ENCODE peak calls at places on chromosome 7, in six cellular contexts. One of them, this sample, is unnamed.

GRCh38 chr7:131104611-131105293 is 222.9 kb upstream of the MKLN1 start:
- DNase-seq in choroid plexus epithelial cell: peak
- DNase-seq in HepG2: no peak
- DNase-seq in colonic mucosa: no peak
- DNase-seq in bronchial epithelial cell: no peak
- DNase-seq in PC-3: no peak
- DNase-seq in this sample: peak

GRCh38 chr7:42380411-42380810 is 143.4 kb upstream of the GLI3 start:
- DNase-seq in HepG2: no peak
- DNase-seq in bronchial epithelial cell: no peak
- DNase-seq in PC-3: no peak
- DNase-seq in colonic mucosa: no peak
- DNase-seq in choroid plexus epithelial cell: peak
- DNase-seq in this sample: peak

GRCh38 chr7:79340212-79340611 is 113.3 kb downstream of the MAGI2 start:
- DNase-seq in colonic mucosa: no peak
- DNase-seq in bronchial epithelial cell: peak
- DNase-seq in PC-3: peak
- DNase-seq in choroid plexus epithelial cell: peak
- DNase-seq in HepG2: no peak
- DNase-seq in this sample: no peak

GRCh38 chr7:141251180-141251579 is 177.3 kb downstream of the TMEM178B start:
- DNase-seq in choroid plexus epithelial cell: no peak
- DNase-seq in colonic mucosa: no peak
- DNase-seq in PC-3: no peak
- DNase-seq in HepG2: no peak
- DNase-seq in bronchial epithelial cell: no peak
- DNase-seq in this sample: no peak

GRCh38 chr7:130912086-130912909 is 178.3 kb upstream of the KLF14 start:
- DNase-seq in HepG2: peak
- DNase-seq in colonic mucosa: no peak
- DNase-seq in PC-3: peak
- DNase-seq in bronchial epithelial cell: peak
- DNase-seq in choroid plexus epithelial cell: peak
- DNase-seq in this sample: peak

GRCh38 chr7:64863021-64863420 is 40.1 kb upstream of the ZNF273 start:
- DNase-seq in HepG2: no peak
- DNase-seq in colonic mucosa: no peak
- DNase-seq in choroid plexus epithelial cell: no peak
- DNase-seq in PC-3: no peak
- DNase-seq in bronchial epithelial cell: no peak
- DNase-seq in this sample: no peak

GRCh38 chr7:132773527-132773956 is 197.3 kb upstream of the PLXNA4 start:
- DNase-seq in colonic mucosa: no peak
- DNase-seq in choroid plexus epithelial cell: peak
- DNase-seq in bronchial epithelial cell: peak
- DNase-seq in HepG2: no peak
- DNase-seq in PC-3: peak
- DNase-seq in this sample: peak

GRCh38 chr7:104943502-104944343 is 70.3 kb upstream of the KMT2E start:
- DNase-seq in HepG2: peak
- DNase-seq in colonic mucosa: peak
- DNase-seq in bronchial epithelial cell: peak
- DNase-seq in choroid plexus epithelial cell: peak
- DNase-seq in PC-3: no peak
- DNase-seq in this sample: no peak

GRCh38 chr7:81439591-81439990 is 330.3 kb downstream of the HGF start:
- DNase-seq in colonic mucosa: no peak
- DNase-seq in choroid plexus epithelial cell: peak
- DNase-seq in PC-3: no peak
- DNase-seq in HepG2: no peak
- DNase-seq in bronchial epithelial cell: peak
- DNase-seq in this sample: no peak

GRCh38 chr7:152140560-152140959 is 115.1 kb downstream of the GALNT11 start:
- DNase-seq in bronchial epithelial cell: no peak
- DNase-seq in colonic mucosa: no peak
- DNase-seq in PC-3: no peak
- DNase-seq in choroid plexus epithelial cell: no peak
- DNase-seq in HepG2: no peak
- DNase-seq in this sample: no peak

GRCh38 chr7:88259656-88260380 is 40.0 kb upstream of the SRI start:
- DNase-seq in bronchial epithelial cell: peak
- DNase-seq in colonic mucosa: no peak
- DNase-seq in choroid plexus epithelial cell: no peak
- DNase-seq in HepG2: no peak
- DNase-seq in PC-3: peak
- DNase-seq in this sample: peak

GRCh38 chr7:2440608-2441245 is 35.5 kb downstream of the GRIFIN start:
- DNase-seq in bronchial epithelial cell: peak
- DNase-seq in HepG2: peak
- DNase-seq in colonic mucosa: no peak
- DNase-seq in PC-3: peak
- DNase-seq in choroid plexus epithelial cell: peak
- DNase-seq in this sample: no peak

GRCh38 chr7:2886900-2887299 is 42.8 kb upstream of the GNA12 start:
- DNase-seq in bronchial epithelial cell: peak
- DNase-seq in PC-3: peak
- DNase-seq in choroid plexus epithelial cell: peak
- DNase-seq in HepG2: peak
- DNase-seq in colonic mucosa: peak
- DNase-seq in this sample: peak

GRCh38 chr7:102292813-102293798 is 6.4 kb downstream of the SH2B2 start:
- DNase-seq in colonic mucosa: no peak
- DNase-seq in bronchial epithelial cell: no peak
- DNase-seq in choroid plexus epithelial cell: no peak
- DNase-seq in HepG2: no peak
- DNase-seq in PC-3: no peak
- DNase-seq in this sample: no peak

DNA sequence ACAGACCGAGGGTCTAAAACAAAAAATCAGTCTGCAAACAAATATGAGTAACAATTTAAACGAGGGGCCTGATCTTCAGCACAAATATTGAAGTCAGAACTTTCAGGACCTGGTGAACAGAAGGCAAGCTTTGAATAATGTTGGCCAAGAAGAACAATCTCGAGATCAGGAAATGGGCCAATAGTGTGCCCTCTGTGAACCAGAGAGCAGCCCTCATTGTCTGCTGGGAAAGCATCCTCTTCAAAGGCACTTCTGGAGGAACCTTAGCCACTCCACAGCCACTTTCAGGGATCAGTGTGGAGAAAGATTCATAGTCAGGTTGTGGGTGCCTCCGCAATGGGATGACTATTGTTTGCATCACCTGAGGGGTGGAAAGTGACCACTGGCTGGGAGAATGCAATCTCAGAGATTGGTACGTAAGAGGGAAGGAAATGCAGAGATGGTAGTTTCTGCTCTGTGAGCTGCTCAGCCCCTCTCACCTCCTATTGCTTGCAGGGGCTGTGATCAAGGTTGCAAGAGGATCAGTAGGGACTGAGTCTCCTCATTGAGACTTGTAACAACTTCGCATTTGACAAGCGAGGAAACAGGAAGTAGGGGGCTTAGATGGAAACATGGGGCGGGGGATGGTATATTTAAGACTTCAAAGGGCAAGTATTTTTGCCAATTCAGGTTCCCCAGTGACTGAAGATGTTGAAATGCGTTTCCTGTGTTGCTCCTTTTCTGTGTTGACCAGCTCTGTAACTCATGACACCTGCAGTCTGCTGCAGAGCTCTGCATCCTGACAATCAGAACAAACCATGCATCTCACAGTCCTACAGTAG is 28.4 kb upstream of the IFRD1 start:
- DNase-seq in HepG2: peak
- DNase-seq in PC-3: no peak
- DNase-seq in bronchial epithelial cell: peak
- DNase-seq in choroid plexus epithelial cell: peak
- DNase-seq in colonic mucosa: no peak
- DNase-seq in this sample: no peak
- H3K4me3 ChIP-seq in HepG2: no peak
- H3K4me3 ChIP-seq in PC-3: no peak
- H3K4me3 ChIP-seq in bronchial epithelial cell: no peak
- H3K4me3 ChIP-seq in choroid plexus epithelial cell: no peak
- H3K4me3 ChIP-seq in colonic mucosa: no peak
- H3K4me3 ChIP-seq in this sample: no peak

GRCh38 chr7:150453892-150454291 is 3.5 kb downstream of the GIMAP8 start:
- DNase-seq in bronchial epithelial cell: no peak
- DNase-seq in PC-3: no peak
- DNase-seq in choroid plexus epithelial cell: no peak
- DNase-seq in HepG2: no peak
- DNase-seq in colonic mucosa: no peak
- DNase-seq in this sample: no peak

GRCh38 chr7:150458756-150459155 is 8.3 kb downstream of the GIMAP8 start:
- DNase-seq in HepG2: no peak
- DNase-seq in colonic mucosa: no peak
- DNase-seq in PC-3: no peak
- DNase-seq in choroid plexus epithelial cell: no peak
- DNase-seq in bronchial epithelial cell: no peak
- DNase-seq in this sample: no peak

GRCh38 chr7:150461520-150461919 is 11.1 kb downstream of the GIMAP8 start:
- DNase-seq in colonic mucosa: no peak
- DNase-seq in bronchial epithelial cell: no peak
- DNase-seq in choroid plexus epithelial cell: no peak
- DNase-seq in HepG2: no peak
- DNase-seq in PC-3: no peak
- DNase-seq in this sample: no peak

GRCh38 chr7:150462413-150462812 is 12.0 kb downstream of the GIMAP8 start:
- DNase-seq in choroid plexus epithelial cell: no peak
- DNase-seq in HepG2: no peak
- DNase-seq in PC-3: no peak
- DNase-seq in bronchial epithelial cell: no peak
- DNase-seq in colonic mucosa: no peak
- DNase-seq in this sample: no peak

DNA sequence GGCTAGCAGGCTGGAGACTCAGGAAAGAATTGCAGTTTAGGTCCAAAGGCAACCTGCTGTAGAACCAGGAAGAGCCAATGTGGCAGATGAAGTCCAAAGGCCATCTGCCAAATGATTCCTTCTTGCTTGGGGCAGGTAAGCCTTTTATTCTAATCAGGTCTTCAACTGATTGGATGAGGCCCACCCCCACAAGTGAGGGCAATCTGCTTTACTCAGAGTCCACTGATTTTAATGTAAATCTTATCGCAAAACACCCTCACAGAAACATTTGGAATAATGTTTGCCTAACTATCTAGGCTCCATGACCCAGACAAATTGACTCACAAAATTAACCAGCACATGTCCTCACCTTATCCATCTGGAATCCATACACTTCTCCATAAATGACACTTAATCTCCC is 7.8 kb downstream of the GIMAP8 start:
- DNase-seq in HepG2: no peak
- DNase-seq in choroid plexus epithelial cell: no peak
- DNase-seq in colonic mucosa: no peak
- DNase-seq in bronchial epithelial cell: no peak
- DNase-seq in PC-3: no peak
- DNase-seq in this sample: no peak
- TF ChIP-seq CTCF in HepG2: no peak
- TF ChIP-seq CTCF in choroid plexus epithelial cell: no peak
- TF ChIP-seq CTCF in colonic mucosa: no peak
- TF ChIP-seq CTCF in bronchial epithelial cell: no peak
- TF ChIP-seq CTCF in PC-3: no peak
- TF ChIP-seq CTCF in this sample: no peak

DNA sequence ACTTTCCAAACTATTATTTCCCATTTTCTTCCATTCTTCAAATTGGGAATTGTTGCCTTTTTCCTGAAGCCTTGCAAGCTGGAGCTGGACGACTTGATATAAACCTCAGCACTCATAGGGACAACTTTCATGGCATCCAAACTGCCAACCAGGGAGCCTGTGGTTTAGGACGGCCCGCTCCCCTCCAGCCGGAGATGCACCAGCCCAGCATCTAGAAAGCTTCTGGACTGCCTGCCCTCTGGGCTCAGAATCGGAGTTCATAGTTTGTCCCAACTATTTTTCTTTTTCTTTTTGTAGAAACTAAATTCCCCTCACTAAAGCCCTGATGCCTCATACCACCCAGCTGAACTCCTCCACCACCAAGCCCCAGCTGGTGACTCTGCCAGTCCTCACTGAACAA is 200.3 kb downstream of the DNAJB6 start:
- DNase-seq in HepG2: no peak
- DNase-seq in bronchial epithelial cell: no peak
- DNase-seq in PC-3: no peak
- DNase-seq in choroid plexus epithelial cell: no peak
- DNase-seq in colonic mucosa: no peak
- DNase-seq in this sample: no peak
- H3K4me3 ChIP-seq in HepG2: no peak
- H3K4me3 ChIP-seq in bronchial epithelial cell: no peak
- H3K4me3 ChIP-seq in PC-3: no peak
- H3K4me3 ChIP-seq in choroid plexus epithelial cell: no peak
- H3K4me3 ChIP-seq in colonic mucosa: no peak
- H3K4me3 ChIP-seq in this sample: no peak

GRCh38 chr7:34449765-34450164 is 208.3 kb upstream of the NPSR1 start:
- DNase-seq in HepG2: no peak
- DNase-seq in choroid plexus epithelial cell: no peak
- DNase-seq in colonic mucosa: no peak
- DNase-seq in PC-3: no peak
- DNase-seq in bronchial epithelial cell: no peak
- DNase-seq in this sample: no peak
- TF ChIP-seq CTCF in HepG2: no peak
- TF ChIP-seq CTCF in choroid plexus epithelial cell: no peak
- TF ChIP-seq CTCF in colonic mucosa: no peak
- TF ChIP-seq CTCF in PC-3: no peak
- TF ChIP-seq CTCF in bronchial epithelial cell: no peak
- TF ChIP-seq CTCF in this sample: no peak

GRCh38 chr7:159008055-159008405 is 136.6 kb downstream of the VIPR2 start:
- DNase-seq in PC-3: no peak
- DNase-seq in bronchial epithelial cell: no peak
- DNase-seq in colonic mucosa: no peak
- DNase-seq in choroid plexus epithelial cell: no peak
- DNase-seq in HepG2: no peak
- DNase-seq in this sample: no peak

GRCh38 chr7:159010951-159011820 is 133.5 kb downstream of the VIPR2 start:
- DNase-seq in PC-3: no peak
- DNase-seq in HepG2: no peak
- DNase-seq in choroid plexus epithelial cell: no peak
- DNase-seq in colonic mucosa: no peak
- DNase-seq in bronchial epithelial cell: no peak
- DNase-seq in this sample: no peak

GRCh38 chr7:159010411-159010810 is 134.3 kb downstream of the VIPR2 start:
- DNase-seq in choroid plexus epithelial cell: no peak
- DNase-seq in HepG2: no peak
- DNase-seq in bronchial epithelial cell: no peak
- DNase-seq in colonic mucosa: no peak
- DNase-seq in PC-3: no peak
- DNase-seq in this sample: no peak

GRCh38 chr7:159008417-159008816 is 136.2 kb downstream of the VIPR2 start:
- DNase-seq in HepG2: no peak
- DNase-seq in colonic mucosa: no peak
- DNase-seq in PC-3: no peak
- DNase-seq in choroid plexus epithelial cell: no peak
- DNase-seq in bronchial epithelial cell: no peak
- DNase-seq in this sample: no peak

DNA sequence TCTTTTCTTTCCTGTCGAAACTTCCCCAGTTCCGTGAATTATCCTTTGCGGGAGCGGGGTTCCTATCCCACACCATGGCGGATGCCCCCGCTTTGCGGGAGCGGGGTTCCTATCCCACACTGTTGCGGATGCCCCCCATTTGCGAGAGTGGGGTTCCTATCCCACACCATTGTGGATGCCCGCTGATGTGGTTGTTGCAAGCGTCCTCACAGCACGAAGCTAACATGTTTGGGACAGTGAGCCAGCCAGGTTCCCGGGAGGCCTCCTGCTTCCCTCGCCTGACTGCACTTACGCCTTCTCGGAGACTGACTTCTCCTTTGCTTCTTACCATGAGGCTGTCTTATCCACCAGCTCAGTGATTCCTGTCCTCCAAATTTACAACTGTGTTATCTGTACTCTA is 134.7 kb downstream of the VIPR2 start:
- DNase-seq in bronchial epithelial cell: no peak
- DNase-seq in PC-3: no peak
- DNase-seq in choroid plexus epithelial cell: no peak
- DNase-seq in colonic mucosa: no peak
- DNase-seq in HepG2: no peak
- DNase-seq in this sample: no peak
- H3K4me3 ChIP-seq in bronchial epithelial cell: no peak
- H3K4me3 ChIP-seq in PC-3: no peak
- H3K4me3 ChIP-seq in choroid plexus epithelial cell: no peak
- H3K4me3 ChIP-seq in colonic mucosa: no peak
- H3K4me3 ChIP-seq in HepG2: no peak
- H3K4me3 ChIP-seq in this sample: no peak